ENCODE peak calls at places on chromosomes 13 and 19, in nine cellular contexts. E is substantia nigra; K is GM23338; O is neural progenitor cell; Q is CD8-positive, alpha-beta T cell; A is RWPE1; R is heart right ventricle; L is breast epithelium; V is PC-3. M is an unnamed sample.

GRCh38 chr13:32381539-32381938 is 46.4 kb downstream of the N4BP2L1 start:
- DNase-seq in E (peak; percentile 4), K (peak; percentile 76), V (peak; percentile 4), O (peak; percentile 71), R (no peak), Q (no peak), A (no peak), L (no peak), M (no peak)

GRCh38 chr13:99911069-99911964 is 60.2 kb downstream of the ZIC5 start:
- DNase-seq in E (no peak), L (no peak), V (no peak), K (peak; percentile 25), A (no peak), Q (no peak), R (no peak), O (no peak), M (no peak)

GRCh38 chr13:76326343-76326742 is 559.9 kb downstream of the KCTD12 start:
- DNase-seq in L (no peak), K (no peak), Q (no peak), V (no peak), E (no peak), R (no peak), O (no peak), A (no peak), M (no peak)

GRCh38 chr19:2417881-2418406 is 9.4 kb downstream of the TIMM13 start:
- DNase-seq in A (no peak), E (no peak), Q (no peak), K (no peak), O (no peak), V (no peak), R (no peak), L (no peak), M (no peak)

GRCh38 chr13:46648166-46648607 is 95.2 kb downstream of the LRCH1 start:
- DNase-seq in L (no peak), R (no peak), K (peak; percentile 65), O (peak; percentile 39), A (no peak), V (peak; percentile 13), E (no peak), Q (no peak), M (no peak)

GRCh38 chr13:41516760-41517159 is 59.4 kb downstream of the RGCC start:
- DNase-seq in K (no peak), V (no peak), A (no peak), E (no peak), O (no peak), L (no peak), Q (no peak), R (no peak), M (no peak)

GRCh38 chr13:46170268-46170667 is 11.7 kb downstream of the LCP1 start:
- DNase-seq in Q (no peak), A (no peak), L (no peak), K (peak; percentile 34), R (no peak), O (no peak), E (no peak), V (no peak), M (no peak)

GRCh38 chr13:42001580-42001979 is 40.7 kb upstream of the VWA8 start:
- DNase-seq in L (no peak), A (peak; percentile 41), Q (no peak), K (peak; percentile 28), E (no peak), R (no peak), V (peak; percentile 44), O (peak; percentile 3), M (no peak)

GRCh38 chr19:41870401-41870873 is 6.6 kb upstream of the CD79A start:
- DNase-seq in L (no peak), O (no peak), V (peak; percentile 40), K (no peak), E (no peak), A (no peak), Q (no peak), R (no peak), M (no peak)

GRCh38 chr13:108195861-108196260 is 19.5 kb downstream of the LIG4 start:
- DNase-seq in E (no peak), A (no peak), L (no peak), R (no peak), O (no peak), K (no peak), Q (no peak), V (no peak), M (no peak)

GRCh38 chr19:5078666-5079409 is 109.9 kb downstream of the KDM4B start:
- DNase-seq in V (no peak), L (no peak), E (peak; percentile 40), R (peak; percentile 57), Q (no peak), O (no peak), K (no peak), A (no peak), M (no peak)

GRCh38 chr19:39212377-39212742 is 8.3 kb upstream of the SYCN start:
- DNase-seq in A (no peak), R (no peak), L (no peak), V (peak; percentile 32), O (peak; percentile 71), E (no peak), K (peak; percentile 88), Q (peak; percentile 49), M (no peak)

GRCh38 chr13:26920614-26921355 is 160.2 kb upstream of the GPR12 start:
- DNase-seq in K (no peak), R (no peak), O (no peak), Q (no peak), L (no peak), A (no peak), V (no peak), E (no peak), M (no peak)

GRCh38 chr13:24053505-24054251 is 106.8 kb upstream of the SPATA13 start:
- DNase-seq in Q (peak; percentile 42), O (peak; percentile 81), L (peak; percentile 41), K (peak; percentile 90), A (peak; percentile 68), V (peak; percentile 91), E (peak; percentile 41), R (no peak), M (peak; percentile 73)

GRCh38 chr19:34767967-34768366 is 5.0 kb downstream of the ZNF599 start:
- DNase-seq in R (no peak), Q (no peak), V (no peak), K (no peak), O (no peak), E (no peak), A (no peak), L (no peak), M (no peak)

GRCh38 chr19:33473644-33474305 is 47.8 kb downstream of the PEPD start:
- DNase-seq in K (no peak), L (no peak), A (peak; percentile 15), E (no peak), R (no peak), V (peak; percentile 60), O (no peak), Q (no peak), M (no peak)

GRCh38 chr19:56837892-56838679 is 2.4 kb downstream of the PEG3 start:
- DNase-seq in A (no peak), R (peak; percentile 75), K (no peak), E (peak; percentile 83), O (no peak), L (peak; percentile 67), Q (no peak), V (peak; percentile 58), M (peak; percentile 80)

GRCh38 chr13:73757471-73758233 is 376.6 kb downstream of the KLF12 start:
- DNase-seq in K (no peak), V (no peak), E (no peak), O (no peak), R (no peak), Q (no peak), L (no peak), A (no peak), M (no peak)

GRCh38 chr19:6278051-6278450 is 1.7 kb downstream of the MLLT1 start:
- DNase-seq in A (no peak), E (no peak), L (no peak), V (no peak), O (no peak), K (no peak), Q (no peak), R (no peak), M (no peak)
- H3K27ac ChIP-seq in A (peak overlapping the region; percentile 100), E (peak overlapping the region; percentile 7), L (peak overlapping the region; percentile 83), V (no peak overlapping the region), O (no peak overlapping the region), K (no peak overlapping the region), Q (no peak overlapping the region), R (no peak overlapping the region), M (no peak overlapping the region)

GRCh38 chr19:1189419-1189818 is 15.4 kb upstream of the SBNO2 start:
- DNase-seq in R (no peak), Q (peak; percentile 31), E (no peak), L (no peak), A (no peak), O (peak; percentile 2), V (peak; percentile 37), K (no peak), M (no peak)
- H3K27ac ChIP-seq in R (no peak overlapping the region), Q (no peak overlapping the region), E (no peak overlapping the region), L (no peak overlapping the region), A (peak overlapping the region; percentile 68), O (no peak overlapping the region), V (peak overlapping the region; percentile 12), K (no peak overlapping the region), M (no peak overlapping the region)

DNA sequence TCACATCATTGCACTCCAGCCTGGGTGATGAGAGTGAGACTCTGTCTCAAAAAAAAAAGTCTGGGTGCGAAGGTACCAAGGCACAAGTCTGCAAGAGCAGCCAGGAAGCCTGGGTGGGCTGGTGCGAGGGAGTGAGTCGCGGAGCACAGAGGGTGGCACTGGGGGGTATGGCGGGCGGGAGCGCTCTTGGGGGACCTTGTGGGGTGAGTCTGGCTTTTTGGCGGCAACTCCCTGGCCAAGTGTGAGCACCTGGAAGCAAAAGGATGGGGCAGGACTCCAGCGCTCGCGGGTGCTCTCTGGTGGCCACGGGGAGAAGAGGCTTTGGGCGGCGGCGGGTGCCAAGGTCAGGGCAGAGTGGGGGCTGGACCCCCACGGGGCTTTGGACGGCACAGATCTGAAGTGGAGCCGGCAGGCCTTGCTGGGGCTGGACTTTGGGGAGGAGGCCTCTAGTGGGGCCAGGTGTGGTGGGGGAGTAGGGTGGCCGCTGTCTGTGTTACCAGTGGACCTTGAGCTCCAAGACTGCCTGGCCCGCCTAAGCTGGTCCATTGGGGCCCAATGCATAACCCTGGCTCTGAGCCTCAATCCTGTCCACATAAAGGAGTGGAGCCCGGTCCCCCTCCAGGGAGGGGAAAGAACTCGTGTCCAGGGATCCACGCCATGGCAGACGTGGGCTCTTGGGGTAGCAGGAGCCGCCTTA is 1.6 kb downstream of the P2RY11 start:
- DNase-seq in A (no peak), K (peak; percentile 89), O (peak; percentile 62), V (peak; percentile 68), Q (peak; percentile 46), R (peak; percentile 58), L (no peak), E (peak; percentile 2), M (peak; percentile 50)
- H3K27ac ChIP-seq in A (peak overlapping the region; percentile 73), K (peak overlapping the region; percentile 83), O (no peak overlapping the region), V (no peak overlapping the region), Q (peak overlapping the region; percentile 44), R (no peak overlapping the region), L (peak overlapping the region; percentile 32), E (no peak overlapping the region), M (no peak overlapping the region)

DNA sequence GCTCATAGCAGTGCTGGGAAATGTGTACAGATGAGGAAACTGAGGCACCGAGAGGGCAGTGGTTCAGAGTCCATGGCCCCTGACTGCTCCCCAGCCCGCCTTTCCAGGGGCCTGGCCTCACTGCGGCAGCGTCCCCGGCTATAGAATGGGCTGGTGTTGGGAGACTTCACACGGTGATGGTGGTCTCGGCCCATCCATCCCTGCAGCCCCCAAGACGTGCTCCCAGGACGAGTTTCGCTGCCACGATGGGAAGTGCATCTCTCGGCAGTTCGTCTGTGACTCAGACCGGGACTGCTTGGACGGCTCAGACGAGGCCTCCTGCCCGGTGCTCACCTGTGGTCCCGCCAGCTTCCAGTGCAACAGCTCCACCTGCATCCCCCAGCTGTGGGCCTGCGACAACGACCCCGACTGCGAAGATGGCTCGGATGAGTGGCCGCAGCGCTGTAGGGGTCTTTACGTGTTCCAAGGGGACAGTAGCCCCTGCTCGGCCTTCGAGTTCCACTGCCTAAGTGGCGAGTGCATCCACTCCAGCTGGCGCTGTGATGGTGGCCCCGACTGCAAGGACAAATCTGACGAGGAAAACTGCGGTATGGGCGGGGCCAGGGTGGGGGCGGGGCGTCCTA is 15.9 kb downstream of the LDLR start:
- DNase-seq in E (no peak), O (no peak), V (no peak), A (no peak), R (no peak), Q (no peak), K (no peak), L (no peak), M (no peak)
- H3K27ac ChIP-seq in E (no peak overlapping the region), O (no peak overlapping the region), V (no peak overlapping the region), A (peak overlapping the region; percentile 80), R (no peak overlapping the region), Q (no peak overlapping the region), K (peak overlapping the region; percentile 63), L (no peak overlapping the region), M (no peak overlapping the region)